ENCODE peak calls at places on chromosomes 3 and 15, in ten cellular contexts. J is brain microvascular endothelial cell; S is activated CD4-positive, alpha-beta memory T cell treated with anti-CD3 and anti-CD28 coated beads, Interleukin-2, amount 10 ng/mL, durations not matched to agents 7 days and 5 days; P is hepatic stellate cell; G is HFF-Myc; Y is NCI-H2081; X is G401; A is EH; N is GM12891; C is activated CD4-positive, alpha-beta T cell treated with anti-CD3 and anti-CD28 coated beads for 48 hours. K is an unnamed sample.

GRCh38 chr15:66294932-66295235 is 1.5 kb downstream of the DIS3L start:
- DNase-seq in G (no peak), C (no peak), X (no peak), Y (peak; percentile 33), P (peak; percentile 66), N (no peak), J (peak; percentile 15), A (peak; percentile 54), S (no peak), K (no peak)

GRCh38 chr15:34588046-34588674 is 4.7 kb upstream of the GOLGA8B start:
- DNase-seq in J (peak; percentile 80), C (peak; percentile 71), P (peak; percentile 73), N (no peak), Y (peak; percentile 84), X (peak; percentile 89), G (peak; percentile 62), A (peak; percentile 81), S (peak; percentile 74), K (peak; percentile 45)

GRCh38 chr3:120821426-120821825 is 78.9 kb downstream of the GTF2E1 start:
- DNase-seq in A (no peak), N (no peak), X (peak; percentile 60), G (no peak), P (no peak), Y (no peak), J (no peak), S (no peak), C (no peak), K (no peak)

GRCh38 chr15:49331951-49332350 is 91.1 kb upstream of the FGF7 start:
- DNase-seq in S (no peak), Y (no peak), A (peak; percentile 18), G (no peak), X (no peak), C (peak; percentile 9), P (no peak), J (peak; percentile 4), N (no peak), K (no peak)

GRCh38 chr3:84959470-84960380 is 936 bp downstream of the CADM2 start:
- DNase-seq in P (no peak), A (no peak), X (peak; percentile 76), S (no peak), G (no peak), Y (peak; percentile 47), N (no peak), J (no peak), C (no peak), K (no peak)

GRCh38 chr15:28913171-28913765 is 27.5 kb downstream of the APBA2 start:
- DNase-seq in Y (no peak), G (no peak), J (no peak), S (no peak), P (peak; percentile 37), N (no peak), A (peak; percentile 45), C (no peak), X (no peak), K (no peak)

GRCh38 chr15:34691024-34691423 is 63.8 kb downstream of the GJD2 start:
- DNase-seq in P (no peak), G (no peak), X (no peak), S (no peak), N (no peak), Y (no peak), J (peak; percentile 26), C (no peak), A (peak; percentile 9), K (no peak)

GRCh38 chr15:39685999-39686613 is 96.5 kb downstream of the FSIP1 start:
- DNase-seq in X (peak; percentile 64), N (peak; percentile 3), Y (peak; percentile 57), J (peak; percentile 58), P (peak; percentile 27), S (peak; percentile 33), G (no peak), C (peak; percentile 26), A (peak; percentile 70), K (peak; percentile 13)

GRCh38 chr15:80893777-80894176 is 95.8 kb downstream of the MESD start:
- DNase-seq in S (no peak), N (no peak), X (no peak), A (peak; percentile 39), G (no peak), C (no peak), Y (no peak), P (no peak), J (no peak), K (no peak)

GRCh38 chr15:57153140-57153539 is 223.2 kb upstream of the CGNL1 start:
- DNase-seq in S (no peak), G (no peak), X (no peak), Y (no peak), J (peak; percentile 56), P (no peak), A (peak; percentile 36), N (no peak), C (peak; percentile 13), K (no peak)

GRCh38 chr15:26771168-26771916 is 1.5 kb downstream of the GABRB3 start:
- DNase-seq in Y (peak; percentile 57), A (no peak), S (no peak), J (no peak), G (no peak), X (peak; percentile 58), C (no peak), N (no peak), P (no peak), K (no peak)

GRCh38 chr3:72830452-72831217 is 17.6 kb downstream of the SHQ1 start:
- DNase-seq in A (peak; percentile 69), P (peak; percentile 51), J (peak; percentile 11), G (no peak), C (no peak), N (no peak), Y (no peak), S (no peak), X (no peak), K (no peak)

GRCh38 chr3:27623085-27623753 is 98.9 kb downstream of the EOMES start:
- DNase-seq in S (no peak), C (no peak), N (no peak), G (no peak), X (no peak), P (peak; percentile 46), J (peak; percentile 55), Y (peak; percentile 27), A (peak; percentile 81), K (no peak)

GRCh38 chr3:57696861-57697321 is 4.0 kb upstream of the DENND6A start:
- DNase-seq in X (no peak), G (no peak), N (no peak), C (no peak), J (no peak), Y (no peak), A (peak; percentile 9), P (no peak), S (no peak), K (no peak)

GRCh38 chr3:74343391-74343790 is 271.1 kb downstream of the CNTN3 start:
- DNase-seq in Y (no peak), N (no peak), G (no peak), S (no peak), A (no peak), C (no peak), X (no peak), P (no peak), J (no peak), K (no peak)

GRCh38 chr3:8848696-8849131 is 79.3 kb upstream of the OXTR start:
- DNase-seq in J (peak; percentile 93), A (peak; percentile 99), N (no peak), S (no peak), C (no peak), P (peak; percentile 54), Y (no peak), G (peak; percentile 62), X (no peak), K (no peak)

GRCh38 chr3:102237181-102237580 is 197.6 kb upstream of the ZPLD1 start:
- DNase-seq in C (no peak), Y (no peak), N (no peak), S (no peak), A (no peak), X (no peak), J (no peak), G (no peak), P (no peak), K (no peak)

GRCh38 chr15:40815042-40815678 is 7.9 kb upstream of the DNAJC17 start:
- DNase-seq in G (no peak), S (no peak), X (peak; percentile 48), P (no peak), N (no peak), A (peak; percentile 23), J (no peak), C (no peak), Y (no peak), K (no peak)

GRCh38 chr3:184491867-184492615 is 69.5 kb upstream of the EPHB3 start:
- DNase-seq in A (no peak), P (no peak), Y (no peak), N (no peak), X (no peak), S (no peak), J (no peak), G (no peak), C (no peak), K (no peak)

GRCh38 chr3:121477589-121477988 is 68.2 kb downstream of the POLQ start:
- DNase-seq in J (peak; percentile 89), Y (no peak), N (no peak), P (peak; percentile 27), X (no peak), S (no peak), A (peak; percentile 83), C (no peak), G (peak; percentile 15), K (no peak)

GRCh38 chr3:24182756-24183155 is 237.7 kb downstream of the NR1D2 start:
- DNase-seq in G (no peak), N (no peak), C (no peak), A (no peak), Y (no peak), S (no peak), P (no peak), J (no peak), X (no peak), K (no peak)

GRCh38 chr3:129576514-129577345 is 29.7 kb downstream of the PLXND1 start:
- DNase-seq in G (no peak), P (no peak), J (no peak), X (no peak), Y (peak; percentile 96), S (peak; percentile 83), N (peak; percentile 58), C (peak; percentile 31), A (no peak), K (peak; percentile 23)

GRCh38 chr3:153615863-153616262 is 453.8 kb downstream of the RAP2B start:
- DNase-seq in Y (peak; percentile 30), A (no peak), X (no peak), J (no peak), S (no peak), G (no peak), C (no peak), N (no peak), P (no peak), K (no peak)

GRCh38 chr15:41510728-41511127 is 2.9 kb downstream of the LTK start:
- DNase-seq in C (no peak), J (no peak), N (no peak), A (no peak), Y (no peak), G (no peak), P (no peak), S (no peak), X (peak; percentile 30), K (no peak)

GRCh38 chr15:64581408-64581761 is 121.0 kb downstream of the ZNF609 start:
- DNase-seq in A (no peak), Y (no peak), N (no peak), J (no peak), P (no peak), G (no peak), X (no peak), C (no peak), S (no peak), K (no peak)

GRCh38 chr15:60454824-60455223 is 24.1 kb downstream of the ICE2 start:
- DNase-seq in P (no peak), G (no peak), A (no peak), J (no peak), C (no peak), S (no peak), N (no peak), Y (no peak), X (no peak), K (no peak)

GRCh38 chr15:77575203-77575934 is 57.3 kb downstream of the LINGO1 start:
- DNase-seq in P (no peak), A (no peak), J (no peak), G (no peak), X (no peak), N (no peak), S (no peak), Y (no peak), C (no peak), K (no peak)

GRCh38 chr15:58551764-58552504 is 120.1 kb downstream of the LIPC start:
- DNase-seq in N (no peak), P (peak; percentile 59), G (no peak), S (no peak), A (peak; percentile 94), Y (no peak), X (no peak), J (peak; percentile 89), C (peak; percentile 17), K (no peak)